ENCODE peak calls at places on chromosome 4, in five cellular contexts. E is kidney tubule cell, K is neuronal stem cell, F is A172, Q is amygdala. H is an unnamed sample.

GRCh38 chr4:83075696-83076095 is 38.8 kb downstream of the PLAC8 start:
- DNase-seq in E (peak), K (no peak), F (peak), Q (no peak), H (peak)

GRCh38 chr4:11548529-11549176 is 120.0 kb upstream of the HS3ST1 start:
- DNase-seq in E (peak), K (no peak), F (no peak), Q (no peak), H (peak)

GRCh38 chr4:111064342-111064993 is 441.6 kb upstream of the PITX2 start:
- DNase-seq in E (peak), K (no peak), F (peak), Q (no peak), H (peak)

GRCh38 chr4:13555325-13555724 is 11.0 kb upstream of the NKX3-2 start:
- DNase-seq in E (no peak), K (no peak), F (no peak), Q (no peak), H (no peak)

GRCh38 chr4:6043843-6044242 is 25.6 kb upstream of the C4orf50 start:
- DNase-seq in E (no peak), K (no peak), F (no peak), Q (no peak), H (no peak)

GRCh38 chr4:173169178-173169427 is 492 bp downstream of the GALNT7 start:
- DNase-seq in E (no peak), K (no peak), F (no peak), Q (no peak), H (no peak)

GRCh38 chr4:53656421-53656981 is 65.2 kb upstream of the LNX1 start:
- DNase-seq in E (no peak), K (no peak), F (peak), Q (no peak), H (no peak)

GRCh38 chr4:15690020-15690809 is 8.6 kb downstream of the FAM200B start:
- DNase-seq in E (peak), K (peak), F (peak), Q (no peak), H (peak)

GRCh38 chr4:6239968-6240367 is 29.7 kb upstream of the WFS1 start:
- DNase-seq in E (no peak), K (no peak), F (no peak), Q (no peak), H (no peak)

H was measured in kidney glomerular epithelial cell.